ENCODE peak calls at places on chromosome 9, in six cellular contexts. M is mesenchymal stem cell, T is H1, U is neuronal stem cell, V is IMR-90, H is trophoblast cell. A is an unnamed sample.

GRCh38 chr9:82106536-82106935 is 118.0 kb downstream of the SPATA31D1 start:
- DNase-seq in M (no peak), T (no peak), U (no peak), V (no peak), H (no peak), A (no peak)

GRCh38 chr9:134174526-134175290 is 10.3 kb upstream of the RNU6ATAC start:
- DNase-seq in M (no peak), T (no peak), U (no peak), V (no peak), H (no peak), A (no peak)

GRCh38 chr9:77423841-77424240 is 224.3 kb downstream of the GNA14 start:
- DNase-seq in M (no peak), T (no peak), U (no peak), V (no peak), H (no peak), A (no peak)

GRCh38 chr9:114205171-114206015 is 50.1 kb downstream of the COL27A1 start:
- DNase-seq in M (no peak), T (no peak), U (no peak), V (no peak), H (no peak), A (no peak)

GRCh38 chr9:17926246-17926645 is 347.4 kb downstream of the SH3GL2 start:
- DNase-seq in M (no peak), T (no peak), U (no peak), V (no peak), H (peak), A (no peak)

GRCh38 chr9:1604942-1605560 is 410.1 kb upstream of the SMARCA2 start:
- DNase-seq in M (no peak), T (no peak), U (peak), V (no peak), H (no peak), A (no peak)

GRCh38 chr9:115254781-115255180 is 136.8 kb upstream of the TNC start:
- DNase-seq in M (peak), T (no peak), U (no peak), V (peak), H (peak), A (no peak)

GRCh38 chr9:124212381-124213050 is 45.2 kb upstream of the NEK6 start:
- DNase-seq in M (peak), T (no peak), U (no peak), V (peak), H (no peak), A (no peak)

GRCh38 chr9:93093449-93094293 is 2.3 kb upstream of the CARD19 start:
- DNase-seq in M (no peak), T (no peak), U (no peak), V (no peak), H (no peak), A (no peak)

GRCh38 chr9:23933348-23933747 is 107.3 kb upstream of the ELAVL2 start:
- DNase-seq in M (no peak), T (no peak), U (no peak), V (no peak), H (no peak), A (no peak)

GRCh38 chr9:127626752-127627493 is 14.8 kb downstream of the STXBP1 start:
- DNase-seq in M (no peak), T (no peak), U (no peak), V (no peak), H (no peak), A (no peak)

GRCh38 chr9:34372598-34373011 is 4.1 kb downstream of the MYORG start:
- DNase-seq in M (no peak), T (peak), U (no peak), V (no peak), H (peak), A (peak)

GRCh38 chr9:122394265-122395242 is 23.7 kb downstream of the PTGS1 start:
- DNase-seq in M (peak), T (no peak), U (no peak), V (peak), H (no peak), A (no peak)

GRCh38 chr9:131546336-131547084 is 1.2 kb downstream of the PRRT1B start:
- DNase-seq in M (peak), T (peak), U (peak), V (peak), H (peak), A (no peak)

GRCh38 chr9:109121218-109121796 is 1.6 kb upstream of the TMEM245 start:
- DNase-seq in M (no peak), T (no peak), U (no peak), V (no peak), H (no peak), A (no peak)

GRCh38 chr9:129305246-129305645 is 127.2 kb upstream of the IER5L start:
- DNase-seq in M (no peak), T (no peak), U (no peak), V (no peak), H (no peak), A (no peak)

GRCh38 chr9:107982735-107983134 is 493.2 kb upstream of the KLF4 start:
- DNase-seq in M (no peak), T (no peak), U (no peak), V (no peak), H (no peak), A (no peak)

GRCh38 chr9:37423508-37423907 is 1.0 kb downstream of the GRHPR start:
- DNase-seq in M (no peak), T (no peak), U (no peak), V (no peak), H (no peak), A (no peak)

GRCh38 chr9:130445268-130445983 is 665 bp downstream of the ASS1 start:
- DNase-seq in M (peak), T (peak), U (no peak), V (no peak), H (peak), A (no peak)

GRCh38 chr9:136876476-136876875 is 9.8 kb upstream of the TRAF2 start:
- DNase-seq in M (no peak), T (no peak), U (no peak), V (no peak), H (no peak), A (no peak)

GRCh38 chr9:24545847-24546522 is at the start of gene IZUMO3:
- DNase-seq in M (no peak), T (no peak), U (no peak), V (no peak), H (no peak), A (no peak)

GRCh38 chr9:102459828-102460227 is 535.3 kb upstream of the CYLC2 start:
- DNase-seq in M (no peak), T (no peak), U (no peak), V (no peak), H (no peak), A (no peak)

GRCh38 chr9:112569186-112569585 is 82.6 kb downstream of the KIAA1958 start:
- DNase-seq in M (no peak), T (no peak), U (no peak), V (peak), H (no peak), A (no peak)

GRCh38 chr9:121620777-121621437 is 30.5 kb upstream of the DAB2IP start:
- DNase-seq in M (peak), T (peak), U (no peak), V (no peak), H (no peak), A (peak)

GRCh38 chr9:23683021-23683431 is 143.0 kb downstream of the ELAVL2 start:
- DNase-seq in M (peak), T (no peak), U (no peak), V (no peak), H (no peak), A (no peak)

GRCh38 chr9:110065527-110065926 is 142.4 kb downstream of the C9orf152 start:
- DNase-seq in M (peak), T (no peak), U (no peak), V (peak), H (no peak), A (no peak)

GRCh38 chr9:37550781-37551180 is 25.4 kb downstream of the FBXO10 start:
- DNase-seq in M (peak), T (no peak), U (no peak), V (peak), H (no peak), A (no peak)

GRCh38 chr9:82418334-82418733 is 429.8 kb downstream of the SPATA31D1 start:
- DNase-seq in M (no peak), T (no peak), U (no peak), V (no peak), H (no peak), A (no peak)

GRCh38 chr9:89497978-89498844 is at the start of gene SEMA4D:
- DNase-seq in M (peak), T (peak), U (peak), V (peak), H (peak), A (peak)

GRCh38 chr9:73132034-73132776 is 19.5 kb upstream of the ANXA1 start:
- DNase-seq in M (peak), T (no peak), U (peak), V (peak), H (peak), A (peak)

GRCh38 chr9:110391826-110392485 is 54.3 kb upstream of the TXNDC8 start:
- DNase-seq in M (no peak), T (no peak), U (no peak), V (no peak), H (no peak), A (no peak)

GRCh38 chr9:125867752-125868400 is 120.7 kb downstream of the PBX3 start:
- DNase-seq in M (no peak), T (no peak), U (no peak), V (peak), H (no peak), A (no peak)

GRCh38 chr9:126465977-126466376 is 139.3 kb downstream of the MVB12B start:
- DNase-seq in M (no peak), T (no peak), U (no peak), V (no peak), H (no peak), A (no peak)

GRCh38 chr9:124306098-124306735 is 48.5 kb downstream of the NEK6 start:
- DNase-seq in M (peak), T (no peak), U (no peak), V (peak), H (no peak), A (no peak)

GRCh38 chr9:126528967-126529366 is 84.8 kb upstream of the LMX1B start:
- DNase-seq in M (no peak), T (no peak), U (no peak), V (no peak), H (no peak), A (no peak)

GRCh38 chr9:137000177-137000930 is 4.0 kb upstream of the CLIC3 start:
- DNase-seq in M (peak), T (no peak), U (no peak), V (peak), H (peak), A (no peak)

GRCh38 chr9:7613931-7614330 is 185.6 kb downstream of the DMAC1 start:
- DNase-seq in M (no peak), T (no peak), U (no peak), V (no peak), H (no peak), A (no peak)

GRCh38 chr9:136095495-136096058 is 488 bp upstream of the NACC2 start:
- DNase-seq in M (peak), T (no peak), U (peak), V (peak), H (peak), A (no peak)

GRCh38 chr9:99235874-99236627 is 14.0 kb downstream of the SEC61B start:
- DNase-seq in M (no peak), T (no peak), U (no peak), V (no peak), H (no peak), A (no peak)

GRCh38 chr9:124450241-124450924 is at the start of gene ADGRD2:
- DNase-seq in M (peak), T (peak), U (peak), V (peak), H (no peak), A (peak)

DNA sequence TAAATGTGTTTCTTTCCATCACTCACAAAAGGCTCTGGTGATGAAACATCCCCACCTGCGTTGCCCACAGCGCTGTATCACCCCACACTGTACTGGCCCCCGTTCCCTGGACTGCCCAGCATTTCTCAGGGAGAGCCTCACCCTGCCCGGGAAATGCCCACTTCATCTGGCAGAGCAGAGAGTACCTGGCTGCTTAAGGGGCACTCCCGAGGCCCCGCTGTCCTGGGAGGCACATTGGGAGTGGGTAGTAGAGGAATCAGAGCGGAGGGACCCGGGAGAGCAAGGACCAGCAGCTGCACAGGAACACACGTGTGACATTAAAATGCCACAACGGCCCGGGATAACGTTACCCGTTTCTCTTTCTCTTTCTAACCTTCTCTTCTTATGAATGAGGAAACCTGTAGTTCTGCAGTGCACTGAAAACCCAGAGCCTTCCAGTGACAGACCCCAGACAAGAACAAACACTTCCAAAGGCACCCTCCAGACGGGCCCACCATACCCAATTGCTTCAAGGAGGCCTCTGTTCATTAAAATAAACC is 110.0 kb downstream of the ROR2 start:
- DNase-seq in M (no peak), T (no peak), U (no peak), V (no peak), H (no peak), A (no peak)
- H3K4me2 ChIP-seq in M (no peak), T (no peak), U (no peak), V (no peak), H (no peak), A (no peak)

GRCh38 chr9:91841591-91841990 is 108.4 kb downstream of the ROR2 start:
- DNase-seq in M (no peak), T (no peak), U (no peak), V (no peak), H (no peak), A (no peak)
- H4K91ac ChIP-seq in M (no peak), T (no peak), U (no peak), V (no peak), H (no peak), A (no peak)

GRCh38 chr9:75106856-75107255 is 18.5 kb downstream of the OSTF1 start:
- DNase-seq in M (no peak), T (no peak), U (no peak), V (no peak), H (no peak), A (no peak)

GRCh38 chr9:75104607-75105006 is 16.3 kb downstream of the OSTF1 start:
- DNase-seq in M (no peak), T (no peak), U (no peak), V (no peak), H (no peak), A (no peak)

GRCh38 chr9:75108571-75108970 is 20.3 kb downstream of the OSTF1 start:
- DNase-seq in M (peak), T (no peak), U (no peak), V (peak), H (peak), A (no peak)

GRCh38 chr9:75105019-75105540 is 16.8 kb downstream of the OSTF1 start:
- DNase-seq in M (no peak), T (no peak), U (no peak), V (no peak), H (no peak), A (no peak)

GRCh38 chr9:75105841-75106240 is 17.5 kb downstream of the OSTF1 start:
- DNase-seq in M (no peak), T (no peak), U (no peak), V (peak), H (no peak), A (no peak)
- H3K27ac ChIP-seq in M (no peak), T (no peak), U (no peak), V (no peak), H (no peak), A (no peak)

DNA sequence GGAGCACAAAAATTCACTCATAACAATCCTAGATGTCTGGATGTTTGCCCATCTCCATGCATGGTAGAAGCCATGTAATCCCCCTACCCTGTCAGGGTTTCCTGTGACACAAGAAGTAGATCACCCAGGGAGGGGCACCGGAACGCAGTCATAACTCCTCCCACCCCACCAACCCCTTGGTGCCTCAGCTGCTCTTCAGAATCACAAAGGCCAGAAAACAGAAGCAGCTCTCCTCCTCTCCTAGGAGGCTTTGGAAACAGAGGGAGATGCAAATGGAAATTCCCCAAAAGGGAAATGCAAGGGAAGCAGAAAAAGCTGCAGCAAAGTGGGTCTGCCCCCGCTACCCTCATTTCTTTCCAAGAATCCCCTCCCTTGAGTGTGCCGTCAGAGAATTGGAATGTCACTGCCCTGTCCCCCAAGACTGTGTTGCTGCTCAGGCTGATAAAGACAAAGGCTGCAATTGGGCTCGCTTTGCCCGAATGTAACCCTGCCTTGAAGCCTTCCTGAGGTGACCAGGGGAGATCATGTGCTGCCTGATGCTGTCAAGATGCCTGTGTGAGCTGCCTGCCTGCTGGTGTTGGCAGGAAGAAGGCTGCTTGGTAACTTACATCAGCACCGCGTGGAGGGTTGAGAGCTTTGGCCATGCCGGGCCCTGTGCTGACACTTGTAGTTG is 65.5 kb upstream of the ABCA1 start:
- DNase-seq in M (peak), T (peak), U (peak), V (peak), H (peak), A (peak)
- H3K4me2 ChIP-seq in M (no peak), T (peak), U (peak), V (peak), H (peak), A (peak)

A was measured in H9.